ENCODE peak calls at places on chromosomes 4 and X, in four cellular contexts. O, D, E and N are unnamed samples.

GRCh38 chrX:150051096-150051495 is 112.8 kb upstream of the EOLA2 start:
- DNase-seq in O (no peak), D (no peak), E (no peak), N (no peak)

GRCh38 chr4:41303372-41304118 is 46.8 kb downstream of the UCHL1 start:
- DNase-seq in O (no peak), D (no peak), E (no peak), N (no peak)

GRCh38 chr4:146401274-146401673 is 120.5 kb downstream of the SLC10A7 start:
- DNase-seq in O (no peak), D (no peak), E (no peak), N (no peak)

GRCh38 chr4:175422331-175422730 is 389.7 kb downstream of the GPM6A start:
- DNase-seq in O (no peak), D (no peak), E (no peak), N (no peak)

GRCh38 chr4:61511716-61512488 is 311.8 kb downstream of the ADGRL3 start:
- DNase-seq in O (no peak), D (no peak), E (no peak), N (no peak)

GRCh38 chr4:5870701-5871100 is 22.2 kb downstream of the CRMP1 start:
- DNase-seq in O (no peak), D (no peak), E (no peak), N (no peak)

GRCh38 chrX:54492340-54492739 is 3.7 kb downstream of the FGD1 start:
- DNase-seq in O (no peak), D (no peak), E (no peak), N (no peak)

GRCh38 chr4:10173039-10173753 is 56.6 kb upstream of the WDR1 start:
- DNase-seq in O (no peak), D (no peak), E (peak), N (no peak)

GRCh38 chr4:154189346-154189745 is 302.3 kb downstream of the DCHS2 start:
- DNase-seq in O (no peak), D (no peak), E (no peak), N (no peak)

GRCh38 chrX:101108293-101108692 is 10.3 kb downstream of the CENPI start:
- DNase-seq in O (no peak), D (no peak), E (no peak), N (no peak)

GRCh38 chr4:101475246-101475645 is 127.9 kb upstream of the PPP3CA start:
- DNase-seq in O (no peak), D (no peak), E (no peak), N (no peak)

GRCh38 chr4:176380352-176381157 is 60.8 kb downstream of the SPCS3 start:
- DNase-seq in O (no peak), D (no peak), E (no peak), N (no peak)

GRCh38 chr4:166252487-166253402 is 379.7 kb downstream of the TLL1 start:
- DNase-seq in O (peak), D (peak), E (no peak), N (no peak)

GRCh38 chr4:183602444-183603102 is 56.4 kb downstream of the RWDD4 start:
- DNase-seq in O (no peak), D (no peak), E (no peak), N (no peak)

GRCh38 chr4:118869808-118870342 is 18.8 kb upstream of the SYNPO2 start:
- DNase-seq in O (no peak), D (no peak), E (no peak), N (no peak)

GRCh38 chr4:52377563-52377962 is 281.5 kb downstream of the USP46 start:
- DNase-seq in O (no peak), D (peak), E (no peak), N (no peak)

GRCh38 chr4:118981171-118981838 is 92.7 kb downstream of the SYNPO2 start:
- DNase-seq in O (no peak), D (no peak), E (no peak), N (no peak)

GRCh38 chrX:2767631-2768455 is 16.0 kb downstream of the XG start:
- DNase-seq in O (peak), D (peak), E (no peak), N (no peak)

GRCh38 chr4:151446208-151446607 is 37.2 kb downstream of the FHIP1A start:
- DNase-seq in O (no peak), D (no peak), E (no peak), N (no peak)

GRCh38 chrX:15073313-15073712 is 196.6 kb downstream of the ASB9 start:
- DNase-seq in O (no peak), D (no peak), E (no peak), N (no peak)

GRCh38 chrX:11351375-11352295 is 58.4 kb downstream of the AMELX start:
- DNase-seq in O (no peak), D (no peak), E (no peak), N (no peak)

GRCh38 chr4:123244233-123244632 is 152.4 kb upstream of the SPRY1 start:
- DNase-seq in O (no peak), D (no peak), E (no peak), N (no peak)

GRCh38 chr4:94635172-94635571 is 122.6 kb upstream of the BMPR1B start:
- DNase-seq in O (no peak), D (no peak), E (no peak), N (no peak)

GRCh38 chr4:38673109-38673978 is 9.3 kb downstream of the KLF3 start:
- DNase-seq in O (peak), D (peak), E (peak), N (no peak)

GRCh38 chr4:140268441-140268840 is 105.0 kb upstream of the SCOC start:
- DNase-seq in O (no peak), D (no peak), E (no peak), N (no peak)

GRCh38 chr4:140271553-140271952 is 101.9 kb upstream of the SCOC start:
- DNase-seq in O (no peak), D (no peak), E (no peak), N (no peak)

GRCh38 chr4:140267576-140267975 is 105.9 kb upstream of the SCOC start:
- DNase-seq in O (no peak), D (peak), E (no peak), N (no peak)

GRCh38 chr4:140269369-140269768 is 104.1 kb upstream of the SCOC start:
- DNase-seq in O (no peak), D (no peak), E (no peak), N (no peak)

GRCh38 chr4:140266958-140267568 is 106.4 kb upstream of the SCOC start:
- DNase-seq in O (no peak), D (no peak), E (no peak), N (no peak)
- TF ChIP-seq CBFB in O (no peak), D (no peak), E (no peak), N (no peak)

GRCh38 chr4:156598138-156598681 is 373.4 kb downstream of the PDGFC start:
- DNase-seq in O (no peak), D (no peak), E (no peak), N (no peak)
- TF ChIP-seq CBFB in O (no peak), D (no peak), E (no peak), N (no peak)

GRCh38 chr4:85391011-85391410 is 83.9 kb upstream of the ARHGAP24 start:
- DNase-seq in O (no peak), D (no peak), E (no peak), N (no peak)
- TF ChIP-seq CBFB in O (no peak), D (no peak), E (no peak), N (no peak)

GRCh38 chr4:82746705-82747567 is 51.7 kb downstream of the SCD5 start:
- DNase-seq in O (peak), D (no peak), E (no peak), N (no peak)

GRCh38 chr4:82753238-82753637 is 45.4 kb downstream of the SCD5 start:
- DNase-seq in O (no peak), D (no peak), E (no peak), N (no peak)

GRCh38 chr4:82748176-82748575 is 50.4 kb downstream of the SCD5 start:
- DNase-seq in O (no peak), D (no peak), E (no peak), N (no peak)

GRCh38 chr4:82745173-82745842 is 53.3 kb downstream of the SCD5 start:
- DNase-seq in O (no peak), D (peak), E (no peak), N (no peak)

DNA sequence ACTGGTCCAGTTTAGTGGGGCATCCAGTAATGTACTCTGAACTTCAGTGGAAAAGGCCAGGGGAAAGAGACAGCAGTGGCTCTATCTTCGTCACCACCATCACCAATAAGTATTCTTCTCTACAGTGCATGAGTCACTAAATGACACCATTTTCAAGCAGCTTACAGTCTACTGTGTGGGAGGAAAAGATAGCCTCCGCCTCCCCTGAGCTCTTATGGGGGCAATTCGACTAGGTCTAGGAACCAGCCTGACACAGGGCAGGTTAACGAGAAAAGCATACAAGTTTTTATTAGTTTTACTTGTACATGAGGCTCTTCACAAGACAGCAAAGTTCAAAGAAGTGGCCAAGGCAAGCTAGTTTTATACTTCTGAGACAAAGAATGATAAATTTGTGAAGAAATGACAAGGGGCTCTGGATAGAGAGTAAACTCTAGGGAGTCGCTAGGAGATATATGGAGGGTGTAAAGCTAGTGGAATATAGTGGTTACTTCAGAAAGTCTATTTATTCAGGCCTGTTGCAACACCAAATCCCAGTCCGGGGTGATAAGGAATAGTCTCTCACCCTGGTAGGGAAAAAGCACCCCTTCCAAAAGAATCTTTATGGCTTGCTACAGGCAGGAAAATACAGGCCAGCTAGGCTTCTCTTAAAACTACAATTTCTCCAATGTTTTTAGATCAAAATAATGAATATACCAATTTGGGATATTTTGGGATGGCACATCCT is 49.7 kb downstream of the SCD5 start:
- DNase-seq in O (no peak), D (no peak), E (no peak), N (no peak)
- TF ChIP-seq CBFB in O (no peak), D (no peak), E (no peak), N (no peak)

GRCh38 chr4:126664839-126665238 is 967.9 kb upstream of the INTU start:
- DNase-seq in O (no peak), D (no peak), E (no peak), N (no peak)

GRCh38 chr4:126658391-126658790 is 974.4 kb upstream of the INTU start:
- DNase-seq in O (no peak), D (no peak), E (no peak), N (no peak)

DNA sequence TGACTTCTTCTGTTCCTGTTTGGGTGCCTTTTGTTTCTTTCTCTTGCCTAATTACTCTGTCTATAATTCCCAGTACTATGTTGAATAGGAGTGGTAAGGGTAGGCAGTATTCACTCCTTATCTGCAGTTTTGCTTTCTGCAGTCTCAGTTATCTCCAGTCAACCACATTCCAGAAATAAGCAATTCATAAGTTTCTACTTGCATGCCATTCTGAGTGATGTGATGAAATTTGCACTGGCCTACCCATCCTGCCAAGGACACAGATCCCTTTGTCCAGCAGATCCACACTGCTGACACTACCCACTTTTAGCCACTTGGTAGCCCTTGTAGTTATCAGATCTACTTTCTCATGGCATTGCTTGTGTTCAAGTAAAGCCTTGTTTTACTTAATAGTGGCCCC is 971.6 kb upstream of the INTU start:
- DNase-seq in O (no peak), D (no peak), E (peak), N (no peak)
- TF ChIP-seq CBFB in O (no peak), D (no peak), E (no peak), N (no peak)

GRCh38 chr4:1116837-1117236 is 3.5 kb upstream of the RNF212 start:
- DNase-seq in O (no peak), D (no peak), E (no peak), N (no peak)
- TF ChIP-seq CBFB in O (no peak), D (no peak), E (no peak), N (no peak)

DNA sequence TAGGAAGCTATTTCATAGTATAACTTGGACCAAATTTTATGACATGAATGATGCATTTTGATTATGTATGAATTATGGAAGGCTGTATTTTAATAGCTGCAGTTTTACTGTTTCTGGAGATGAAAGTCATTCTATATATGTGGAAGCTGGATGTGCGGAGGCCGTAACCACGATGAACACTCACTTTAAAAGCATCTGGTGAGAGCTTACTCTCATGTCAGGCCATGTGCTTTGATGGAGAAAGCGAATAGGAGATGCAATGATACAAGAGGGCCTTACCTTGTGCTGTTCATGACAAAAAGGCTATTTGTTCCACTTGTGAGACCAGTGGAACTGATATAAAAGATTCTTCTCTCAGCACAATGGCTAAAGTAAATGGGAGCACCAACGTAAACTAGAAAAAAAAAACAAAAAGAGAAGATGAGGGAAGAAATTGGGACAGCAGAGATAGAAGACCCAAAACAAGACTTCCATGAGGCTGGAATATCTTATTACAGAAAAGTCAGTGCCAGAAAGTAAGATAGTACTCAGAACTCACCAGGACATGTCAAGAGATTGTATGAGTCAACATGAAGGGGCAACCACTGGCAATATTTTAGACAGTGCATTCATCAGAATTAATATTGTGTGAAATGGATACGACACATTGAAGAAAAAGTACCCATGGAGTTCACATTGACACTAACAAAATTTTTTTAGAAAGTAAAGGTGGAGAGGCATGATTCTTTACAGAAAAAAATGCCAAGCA is 63.3 kb upstream of the GAB1 start:
- DNase-seq in O (no peak), D (no peak), E (no peak), N (no peak)
- TF ChIP-seq CBFB in O (no peak), D (no peak), E (no peak), N (no peak)

GRCh38 chr4:113773014-113773413 is 11.5 kb upstream of the CAMK2D start:
- DNase-seq in O (no peak), D (no peak), E (no peak), N (no peak)

GRCh38 chr4:113772319-113772718 is 10.8 kb upstream of the CAMK2D start:
- DNase-seq in O (no peak), D (no peak), E (no peak), N (no peak)

GRCh38 chr4:113776016-113776415 is 14.5 kb upstream of the CAMK2D start:
- DNase-seq in O (no peak), D (no peak), E (no peak), N (no peak)

GRCh38 chr4:113776679-113777078 is 15.1 kb upstream of the CAMK2D start:
- DNase-seq in O (no peak), D (peak), E (no peak), N (no peak)

GRCh38 chr4:113773756-113774155 is 12.2 kb upstream of the CAMK2D start:
- DNase-seq in O (no peak), D (no peak), E (no peak), N (no peak)
- TF ChIP-seq CBFB in O (no peak), D (no peak), E (no peak), N (no peak)